ENCODE peak calls at places on chromosomes 16 and 17, in ten cellular contexts. M, U, I, S, K, T, O, D, F and E are unnamed samples. For H3K36me3 and H3K4me1, the result is how much of the 10 kb centered on the place peaks cover.

GRCh38 chr17:14048169-14048568 is 21.1 kb upstream of the COX10 start:
- DNase-seq in M (no peak), U (no peak), I (no peak), S (no peak), K (no peak), T (no peak), O (no peak), D (peak), F (no peak), E (no peak)

GRCh38 chr17:74779948-74780400 is 3.8 kb upstream of the NAT9 start:
- DNase-seq in M (no peak), U (peak), I (peak), S (no peak), K (no peak), T (peak), O (peak), D (no peak), F (no peak), E (no peak)

GRCh38 chr16:11363927-11364258 is 18.6 kb downstream of the RMI2 start:
- DNase-seq in M (no peak), U (no peak), I (no peak), S (no peak), K (no peak), T (no peak), O (no peak), D (no peak), F (no peak), E (no peak)

GRCh38 chr17:17533901-17534441 is 37.8 kb upstream of the RASD1 start:
- DNase-seq in M (peak), U (no peak), I (no peak), S (no peak), K (no peak), T (peak), O (no peak), D (no peak), F (no peak), E (no peak)

GRCh38 chr17:50290074-50290702 is 15.9 kb downstream of the TMEM92 start:
- DNase-seq in M (no peak), U (peak), I (peak), S (peak), K (no peak), T (no peak), O (peak), D (no peak), F (peak), E (no peak)

GRCh38 chr16:85959686-85960085 is 60.7 kb downstream of the IRF8 start:
- DNase-seq in M (no peak), U (no peak), I (no peak), S (no peak), K (no peak), T (no peak), O (no peak), D (no peak), F (no peak), E (no peak)

GRCh38 chr17:64146418-64147109 is 16.6 kb upstream of the ERN1 start:
- DNase-seq in M (peak), U (peak), I (peak), S (peak), K (peak), T (peak), O (peak), D (peak), F (no peak), E (no peak)

GRCh38 chr16:56093055-56093454 is 98.2 kb upstream of the GNAO1 start:
- DNase-seq in M (no peak), U (no peak), I (no peak), S (no peak), K (no peak), T (no peak), O (no peak), D (no peak), F (no peak), E (no peak)

GRCh38 chr16:25097304-25097988 is 14.1 kb upstream of the LCMT1 start:
- DNase-seq in M (no peak), U (no peak), I (no peak), S (peak), K (no peak), T (no peak), O (no peak), D (no peak), F (no peak), E (no peak)

GRCh38 chr17:44971776-44972483 is 3.8 kb upstream of the C1QL1 start:
- DNase-seq in M (no peak), U (no peak), I (no peak), S (peak), K (no peak), T (no peak), O (no peak), D (peak), F (no peak), E (no peak)

GRCh38 chr17:69508814-69509213 is 94.3 kb downstream of the MAP2K6 start:
- DNase-seq in M (no peak), U (no peak), I (no peak), S (peak), K (no peak), T (no peak), O (no peak), D (no peak), F (no peak), E (no peak)

GRCh38 chr17:26731005-26731921 is 562.7 kb upstream of the WSB1 start:
- DNase-seq in M (peak), U (no peak), I (no peak), S (no peak), K (peak), T (peak), O (no peak), D (no peak), F (no peak), E (no peak)

GRCh38 chr16:9820481-9821246 is 361.6 kb downstream of the GRIN2A start:
- DNase-seq in M (no peak), U (no peak), I (no peak), S (no peak), K (no peak), T (no peak), O (no peak), D (peak), F (no peak), E (peak)

GRCh38 chr16:89020068-89020924 is 43.3 kb upstream of the CBFA2T3 start:
- DNase-seq in M (peak), U (no peak), I (peak), S (no peak), K (peak), T (peak), O (no peak), D (no peak), F (no peak), E (no peak)

GRCh38 chr17:14303343-14304221 is 2.7 kb downstream of the HS3ST3B1 start:
- DNase-seq in M (no peak), U (no peak), I (no peak), S (peak), K (no peak), T (peak), O (no peak), D (peak), F (no peak), E (no peak)

GRCh38 chr17:38632334-38632733 is 26.6 kb upstream of the SRCIN1 start:
- DNase-seq in M (no peak), U (no peak), I (no peak), S (no peak), K (no peak), T (no peak), O (no peak), D (no peak), F (no peak), E (no peak)

GRCh38 chr17:41792835-41793748 is 6.6 kb upstream of the JUP start:
- DNase-seq in M (no peak), U (peak), I (peak), S (peak), K (no peak), T (peak), O (peak), D (peak), F (no peak), E (no peak)

GRCh38 chr17:50109207-50109606 is 14.1 kb downstream of the PDK2 start:
- DNase-seq in M (peak), U (no peak), I (no peak), S (no peak), K (no peak), T (no peak), O (no peak), D (no peak), F (no peak), E (no peak)

GRCh38 chr16:23835390-23836077 is at the start of gene PRKCB:
- DNase-seq in M (peak), U (peak), I (peak), S (peak), K (peak), T (peak), O (no peak), D (peak), F (no peak), E (peak)

GRCh38 chr16:89230210-89230609 is 12.7 kb downstream of the ZNF778 start:
- DNase-seq in M (no peak), U (no peak), I (no peak), S (no peak), K (no peak), T (no peak), O (no peak), D (no peak), F (no peak), E (no peak)

GRCh38 chr16:31708348-31708747 is 165.3 kb upstream of the ZNF267 start:
- DNase-seq in M (no peak), U (no peak), I (no peak), S (no peak), K (no peak), T (no peak), O (no peak), D (no peak), F (no peak), E (no peak)

GRCh38 chr17:7343250-7343649 is 6.9 kb downstream of the ACAP1 start:
- DNase-seq in M (no peak), U (no peak), I (no peak), S (no peak), K (no peak), T (no peak), O (no peak), D (no peak), F (no peak), E (no peak)

GRCh38 chr16:8931864-8932263 is 31.8 kb downstream of the USP7 start:
- DNase-seq in M (no peak), U (peak), I (no peak), S (peak), K (no peak), T (no peak), O (no peak), D (peak), F (no peak), E (peak)

GRCh38 chr17:13212861-13213260 is 195.0 kb upstream of the ELAC2 start:
- DNase-seq in M (no peak), U (no peak), I (no peak), S (no peak), K (no peak), T (no peak), O (no peak), D (no peak), F (no peak), E (no peak)

GRCh38 chr16:26952411-26952810 is 114.3 kb upstream of the C16orf82 start:
- DNase-seq in M (no peak), U (no peak), I (no peak), S (no peak), K (no peak), T (no peak), O (no peak), D (peak), F (no peak), E (no peak)

GRCh38 chr17:27861979-27862378 is 31.2 kb downstream of the LYRM9 start:
- DNase-seq in M (no peak), U (no peak), I (no peak), S (no peak), K (no peak), T (no peak), O (no peak), D (no peak), F (no peak), E (no peak)

GRCh38 chr17:39105705-39106104 is 45.7 kb downstream of the PLXDC1 start:
- DNase-seq in M (no peak), U (no peak), I (no peak), S (no peak), K (no peak), T (no peak), O (no peak), D (peak), F (no peak), E (no peak)

GRCh38 chr17:48612854-48613691 is 2.0 kb downstream of the HOXB8 start:
- DNase-seq in M (no peak), U (no peak), I (no peak), S (peak), K (no peak), T (no peak), O (no peak), D (peak), F (no peak), E (no peak)

GRCh38 chr16:24820522-24820921 is 25.2 kb upstream of the SLC5A11 start:
- DNase-seq in M (no peak), U (no peak), I (no peak), S (no peak), K (no peak), T (no peak), O (no peak), D (no peak), F (no peak), E (no peak)

GRCh38 chr17:37322826-37323561 is 52.8 kb upstream of the C17orf78 start:
- DNase-seq in M (no peak), U (no peak), I (no peak), S (no peak), K (no peak), T (no peak), O (no peak), D (no peak), F (no peak), E (no peak)

GRCh38 chr16:84907575-84907974 is 87.8 kb downstream of the CRISPLD2 start:
- DNase-seq in M (peak), U (no peak), I (no peak), S (peak), K (no peak), T (no peak), O (peak), D (no peak), F (no peak), E (no peak)

GRCh38 chr17:49616546-49617205 is 41.0 kb downstream of the NXPH3 start:
- DNase-seq in M (peak), U (peak), I (no peak), S (peak), K (no peak), T (no peak), O (peak), D (no peak), F (no peak), E (no peak)

GRCh38 chr17:70314506-70314905 is 145.2 kb downstream of the KCNJ2 start:
- DNase-seq in M (no peak), U (no peak), I (no peak), S (no peak), K (no peak), T (no peak), O (no peak), D (no peak), F (no peak), E (no peak)

GRCh38 chr16:15963307-15963910 is 14.0 kb downstream of the ABCC1 start:
- DNase-seq in M (no peak), U (no peak), I (no peak), S (no peak), K (no peak), T (no peak), O (no peak), D (no peak), F (no peak), E (no peak)

GRCh38 chr16:63201851-63202250 is 1165.6 kb upstream of the CDH8 start:
- DNase-seq in M (no peak), U (no peak), I (no peak), S (no peak), K (no peak), T (no peak), O (no peak), D (no peak), F (no peak), E (no peak)

DNA sequence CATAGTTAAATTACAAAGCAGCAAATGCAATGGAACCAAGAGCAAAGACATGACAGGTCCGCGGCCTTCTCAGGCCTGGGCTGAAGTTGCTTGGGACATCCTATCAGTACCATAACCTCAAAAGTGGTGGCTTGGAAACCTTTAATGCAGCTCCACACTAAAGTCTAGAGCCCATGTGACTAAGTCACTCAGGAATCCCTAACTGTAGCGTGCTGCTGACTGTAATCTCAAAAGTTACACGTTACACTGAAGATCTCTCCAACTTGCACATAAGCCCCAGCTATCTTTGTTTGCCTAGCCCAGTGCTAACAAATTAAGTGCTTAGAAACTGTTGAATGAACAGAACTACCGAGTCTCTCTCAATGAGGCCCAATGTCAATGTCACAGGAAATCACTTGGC is 27.8 kb downstream of the NUP88 start:
- DNase-seq in M (no peak), U (no peak), I (no peak), S (no peak), K (no peak), T (no peak), O (no peak), D (no peak), F (no peak), E (no peak)
- H3K36me3 ChIP-seq in M (half or more), U (under half), I (half or more), S (under half), K (under half), T (under half), O (half or more), D (half or more), F (half or more), E (under half)

DNA sequence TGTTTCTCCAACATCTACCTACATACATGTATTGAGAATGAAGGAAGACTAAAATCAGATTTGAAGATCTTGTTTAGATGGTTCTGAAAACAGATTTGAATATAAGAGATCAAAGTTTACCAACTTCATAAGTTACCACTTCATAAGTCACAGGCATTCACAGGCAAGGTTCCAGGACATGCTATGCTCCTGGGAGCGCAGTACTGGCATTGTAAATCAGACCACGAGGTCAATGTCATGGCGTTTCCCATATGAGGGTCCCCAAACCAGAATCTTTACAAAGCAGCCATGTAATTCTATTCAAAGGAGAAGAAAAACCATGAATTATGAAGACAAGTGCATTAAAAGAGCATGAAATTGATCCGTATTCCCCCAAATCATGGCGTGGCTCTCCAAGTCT is 3.0 kb downstream of the CDH11 start:
- DNase-seq in M (no peak), U (no peak), I (no peak), S (no peak), K (no peak), T (no peak), O (no peak), D (no peak), F (no peak), E (no peak)
- H3K4me1 ChIP-seq in M (under half), U (under half), I (under half), S (under half), K (under half), T (under half), O (under half), D (under half), F (half or more), E (under half)

GRCh38 chr17:60468371-60468770 is 46.1 kb downstream of the CHCT1 start:
- DNase-seq in M (no peak), U (no peak), I (no peak), S (peak), K (no peak), T (no peak), O (no peak), D (no peak), F (no peak), E (no peak)
- H3K36me3 ChIP-seq in M (half or more), U (under half), I (half or more), S (under half), K (under half), T (under half), O (under half), D (under half), F (under half), E (under half)

GRCh38 chr17:83085103-83085502 is 5.7 kb downstream of the METRNL start:
- DNase-seq in M (no peak), U (no peak), I (no peak), S (no peak), K (no peak), T (no peak), O (no peak), D (no peak), F (no peak), E (no peak)
- H3K4me1 ChIP-seq in M (under half), U (half or more), I (half or more), S (under half), K (under half), T (under half), O (half or more), D (under half), F (half or more), E (under half)

DNA sequence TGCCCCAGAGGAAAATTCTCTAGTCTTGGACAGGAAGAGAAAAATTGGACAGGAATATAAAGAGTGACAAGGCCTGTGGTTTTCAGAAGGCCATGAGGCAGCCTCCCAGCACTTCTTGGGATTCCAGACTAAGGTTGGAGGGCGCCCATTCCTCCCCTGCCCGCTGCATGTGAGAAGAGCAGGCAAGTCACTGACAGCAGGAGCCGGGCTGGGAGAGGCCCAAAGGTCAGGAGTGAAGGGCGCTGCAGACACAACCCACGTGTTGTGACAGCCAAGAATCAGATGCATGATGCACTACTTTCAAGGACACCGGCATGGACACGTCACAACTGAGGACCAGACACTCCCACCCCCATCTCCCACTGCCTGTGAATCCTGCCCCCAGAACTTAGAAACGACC is 256.7 kb downstream of the CBLN1 start:
- DNase-seq in M (no peak), U (no peak), I (no peak), S (no peak), K (no peak), T (no peak), O (no peak), D (no peak), F (no peak), E (no peak)
- H3K36me3 ChIP-seq in M (under half), U (under half), I (under half), S (under half), K (under half), T (under half), O (under half), D (under half), F (under half), E (under half)

GRCh38 chr17:82976982-82977488 is 102.4 kb upstream of the METRNL start:
- DNase-seq in M (no peak), U (no peak), I (no peak), S (no peak), K (no peak), T (peak), O (no peak), D (no peak), F (no peak), E (no peak)
- H3K4me1 ChIP-seq in M (under half), U (under half), I (under half), S (under half), K (under half), T (under half), O (under half), D (under half), F (under half), E (under half)

GRCh38 chr16:1499756-1500464 is 6.8 kb downstream of the TELO2 start:
- DNase-seq in M (no peak), U (no peak), I (peak), S (no peak), K (peak), T (no peak), O (no peak), D (no peak), F (no peak), E (no peak)

GRCh38 chr16:1501630-1502029 is 8.5 kb downstream of the TELO2 start:
- DNase-seq in M (no peak), U (no peak), I (no peak), S (no peak), K (peak), T (no peak), O (no peak), D (no peak), F (no peak), E (no peak)

GRCh38 chr16:1497014-1497598 is 3.9 kb downstream of the TELO2 start:
- DNase-seq in M (no peak), U (no peak), I (peak), S (no peak), K (no peak), T (peak), O (no peak), D (no peak), F (no peak), E (no peak)

GRCh38 chr16:1500465-1501150 is 7.4 kb downstream of the TELO2 start:
- DNase-seq in M (no peak), U (no peak), I (peak), S (no peak), K (no peak), T (peak), O (no peak), D (no peak), F (no peak), E (no peak)

DNA sequence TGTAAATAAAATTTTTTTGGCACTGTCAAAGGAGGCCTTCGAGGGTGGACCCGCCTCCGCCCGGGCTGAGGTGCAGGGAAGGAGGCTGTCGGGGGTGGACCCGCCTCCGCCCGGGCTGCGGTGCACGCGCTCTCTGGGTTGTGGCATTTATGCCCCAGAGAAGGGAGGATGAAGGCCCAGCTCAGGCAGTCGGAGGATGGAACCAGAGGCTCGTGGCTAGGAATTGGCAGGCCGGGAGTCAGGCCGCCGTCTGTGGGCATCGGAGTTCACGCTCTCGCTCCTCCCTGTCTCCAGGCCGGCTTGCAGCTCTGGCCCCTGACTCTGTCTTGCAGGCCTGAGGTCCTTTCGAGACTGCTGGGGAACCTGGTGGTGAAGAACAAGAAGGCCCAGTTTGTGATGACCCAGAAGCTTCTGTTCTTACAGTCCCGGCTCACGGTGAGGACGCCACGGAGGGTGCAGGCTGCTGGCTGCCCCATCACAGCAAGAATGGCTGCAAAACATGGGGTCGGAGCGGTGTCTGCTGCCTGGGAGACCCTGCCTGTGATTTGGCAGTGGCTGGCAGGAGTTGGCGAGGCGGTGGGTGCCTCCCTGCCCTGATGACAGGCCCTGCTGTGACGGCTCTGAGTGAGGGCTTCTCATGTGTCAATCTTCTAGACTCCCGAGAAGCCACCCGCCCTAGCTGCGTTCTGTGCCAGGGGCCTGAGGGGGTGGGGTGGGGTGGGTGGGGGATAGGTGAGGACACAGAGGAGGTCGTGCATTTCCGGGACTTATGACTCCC is 5.9 kb downstream of the TELO2 start:
- DNase-seq in M (no peak), U (no peak), I (peak), S (no peak), K (no peak), T (no peak), O (no peak), D (no peak), F (no peak), E (no peak)
- H3K36me3 ChIP-seq in M (half or more), U (under half), I (half or more), S (under half), K (under half), T (under half), O (half or more), D (under half), F (half or more), E (half or more)